ENCODE peak calls at places on chromosomes 6 and 20, in four cellular contexts. One of them, this sample, is unnamed.

GRCh38 chr6:149059557-149059956 is 258.0 kb upstream of the TAB2 start:
- DNase-seq in ELR: no peak
- DNase-seq in NCI-H1105 treated with DMSO at 0.1 percent for 48 hours: no peak
- DNase-seq in anterior cingulate cortex: no peak
- DNase-seq in this sample: no peak

GRCh38 chr6:51528556-51528955 is 558.9 kb downstream of the PKHD1 start:
- DNase-seq in ELR: no peak
- DNase-seq in NCI-H1105 treated with DMSO at 0.1 percent for 48 hours: no peak
- DNase-seq in anterior cingulate cortex: no peak
- DNase-seq in this sample: no peak

GRCh38 chr20:48329216-48329615 is 498.6 kb downstream of the PREX1 start:
- DNase-seq in ELR: no peak
- DNase-seq in NCI-H1105 treated with DMSO at 0.1 percent for 48 hours: no peak
- DNase-seq in anterior cingulate cortex: no peak
- DNase-seq in this sample: no peak

GRCh38 chr6:144131248-144131709 is 19.0 kb upstream of the STX11 start:
- DNase-seq in ELR: peak
- DNase-seq in NCI-H1105 treated with DMSO at 0.1 percent for 48 hours: no peak
- DNase-seq in anterior cingulate cortex: no peak
- DNase-seq in this sample: peak

GRCh38 chr6:386688-387266 is 4.8 kb upstream of the IRF4 start:
- DNase-seq in ELR: no peak
- DNase-seq in NCI-H1105 treated with DMSO at 0.1 percent for 48 hours: no peak
- DNase-seq in anterior cingulate cortex: no peak
- DNase-seq in this sample: peak

GRCh38 chr6:139364302-139364981 is 10.0 kb downstream of the CITED2 start:
- DNase-seq in ELR: peak
- DNase-seq in NCI-H1105 treated with DMSO at 0.1 percent for 48 hours: peak
- DNase-seq in anterior cingulate cortex: no peak
- DNase-seq in this sample: peak

GRCh38 chr6:15363164-15363522 is 117.3 kb downstream of the JARID2 start:
- DNase-seq in ELR: no peak
- DNase-seq in NCI-H1105 treated with DMSO at 0.1 percent for 48 hours: no peak
- DNase-seq in anterior cingulate cortex: no peak
- DNase-seq in this sample: no peak

GRCh38 chr6:14309516-14309915 is 191.9 kb downstream of the CD83 start:
- DNase-seq in ELR: no peak
- DNase-seq in NCI-H1105 treated with DMSO at 0.1 percent for 48 hours: peak
- DNase-seq in anterior cingulate cortex: no peak
- DNase-seq in this sample: no peak

GRCh38 chr6:169520104-169520503 is 181.7 kb downstream of the WDR27 start:
- DNase-seq in ELR: peak
- DNase-seq in NCI-H1105 treated with DMSO at 0.1 percent for 48 hours: no peak
- DNase-seq in anterior cingulate cortex: no peak
- DNase-seq in this sample: no peak

GRCh38 chr6:118382126-118382525 is 166.0 kb upstream of the PLN start:
- DNase-seq in ELR: no peak
- DNase-seq in NCI-H1105 treated with DMSO at 0.1 percent for 48 hours: peak
- DNase-seq in anterior cingulate cortex: no peak
- DNase-seq in this sample: no peak

GRCh38 chr6:20696676-20697075 is 162.4 kb downstream of the CDKAL1 start:
- DNase-seq in ELR: peak
- DNase-seq in NCI-H1105 treated with DMSO at 0.1 percent for 48 hours: peak
- DNase-seq in anterior cingulate cortex: no peak
- DNase-seq in this sample: peak

GRCh38 chr6:132725947-132726607 is 12.2 kb upstream of the VNN1 start:
- DNase-seq in ELR: no peak
- DNase-seq in NCI-H1105 treated with DMSO at 0.1 percent for 48 hours: no peak
- DNase-seq in anterior cingulate cortex: no peak
- DNase-seq in this sample: no peak

GRCh38 chr6:134165827-134166226 is 113.4 kb upstream of the SLC2A12 start:
- DNase-seq in ELR: peak
- DNase-seq in NCI-H1105 treated with DMSO at 0.1 percent for 48 hours: no peak
- DNase-seq in anterior cingulate cortex: no peak
- DNase-seq in this sample: no peak

GRCh38 chr20:44582321-44583025 is at the start of gene PKIG:
- DNase-seq in ELR: peak
- DNase-seq in NCI-H1105 treated with DMSO at 0.1 percent for 48 hours: no peak
- DNase-seq in anterior cingulate cortex: no peak
- DNase-seq in this sample: peak

GRCh38 chr6:148074735-148075134 is 267.9 kb upstream of the SASH1 start:
- DNase-seq in ELR: no peak
- DNase-seq in NCI-H1105 treated with DMSO at 0.1 percent for 48 hours: no peak
- DNase-seq in anterior cingulate cortex: no peak
- DNase-seq in this sample: no peak

GRCh38 chr6:90233994-90234393 is 62.6 kb downstream of the BACH2 start:
- DNase-seq in ELR: no peak
- DNase-seq in NCI-H1105 treated with DMSO at 0.1 percent for 48 hours: no peak
- DNase-seq in anterior cingulate cortex: no peak
- DNase-seq in this sample: no peak

GRCh38 chr20:64224344-64225165 is 31.0 kb upstream of the PCMTD2 start:
- DNase-seq in ELR: peak
- DNase-seq in NCI-H1105 treated with DMSO at 0.1 percent for 48 hours: no peak
- DNase-seq in anterior cingulate cortex: no peak
- DNase-seq in this sample: peak

GRCh38 chr6:157964139-157964538 is 17.5 kb upstream of the SYNJ2 start:
- DNase-seq in ELR: no peak
- DNase-seq in NCI-H1105 treated with DMSO at 0.1 percent for 48 hours: no peak
- DNase-seq in anterior cingulate cortex: no peak
- DNase-seq in this sample: peak

GRCh38 chr6:169289671-169290408 is 36.2 kb upstream of the THBS2 start:
- DNase-seq in ELR: no peak
- DNase-seq in NCI-H1105 treated with DMSO at 0.1 percent for 48 hours: no peak
- DNase-seq in anterior cingulate cortex: no peak
- DNase-seq in this sample: peak

GRCh38 chr6:116881236-116881635 is 4.2 kb downstream of the RFX6 start:
- DNase-seq in ELR: peak
- DNase-seq in NCI-H1105 treated with DMSO at 0.1 percent for 48 hours: peak
- DNase-seq in anterior cingulate cortex: no peak
- DNase-seq in this sample: no peak

GRCh38 chr20:25288291-25289181 is 40.7 kb downstream of the PYGB start:
- DNase-seq in ELR: no peak
- DNase-seq in NCI-H1105 treated with DMSO at 0.1 percent for 48 hours: no peak
- DNase-seq in anterior cingulate cortex: no peak
- DNase-seq in this sample: peak

GRCh38 chr20:9204979-9205378 is 136.1 kb downstream of the PLCB4 start:
- DNase-seq in ELR: no peak
- DNase-seq in NCI-H1105 treated with DMSO at 0.1 percent for 48 hours: no peak
- DNase-seq in anterior cingulate cortex: no peak
- DNase-seq in this sample: no peak